ENCODE peak calls at places on chromosomes 3 and 15, in six cellular contexts. O is EL, B is aorta, D is cardiac muscle cell, U is GM23248, A is right cardiac atrium. V is an unnamed sample.
A peak's percentile ranks its signal among the peaks of the same experiment; 100 is the strongest.

GRCh38 chr15:71780349-71780976 is 29.9 kb upstream of the NR2E3 start:
- DNase-seq in A (peak; percentile 70), B (no peak), U (peak; percentile 76), O (peak; percentile 66), D (peak; percentile 74), V (peak; percentile 79)

GRCh38 chr15:67381416-67382045 is 126.9 kb downstream of the IQCH start:
- DNase-seq in U (no peak), O (no peak), B (no peak), A (no peak), D (no peak), V (no peak)

GRCh38 chr3:148238421-148238821 is 459.3 kb upstream of the AGTR1 start:
- DNase-seq in U (peak; percentile 18), A (no peak), B (no peak), O (peak; percentile 31), D (no peak), V (peak; percentile 24)

GRCh38 chr15:58457466-58457965 is 25.7 kb downstream of the LIPC start:
- DNase-seq in D (no peak), B (no peak), A (no peak), U (peak; percentile 90), O (peak; percentile 87), V (peak; percentile 95)

GRCh38 chr3:158791259-158791920 is 10.5 kb upstream of the MFSD1 start:
- DNase-seq in O (peak; percentile 73), D (peak; percentile 65), U (peak; percentile 92), A (no peak), B (no peak), V (peak; percentile 88)

GRCh38 chr15:66508293-66508883 is 3.3 kb downstream of the ZWILCH start:
- DNase-seq in U (no peak), O (no peak), B (no peak), A (no peak), D (no peak), V (no peak)

GRCh38 chr15:33746203-33746602 is 222.1 kb upstream of the CHRM5 start:
- DNase-seq in O (no peak), B (no peak), D (no peak), U (no peak), A (no peak), V (no peak)

GRCh38 chr3:134839990-134840389 is 44.9 kb downstream of the EPHB1 start:
- DNase-seq in A (no peak), O (no peak), U (no peak), B (no peak), D (no peak), V (no peak)

GRCh38 chr3:71784914-71785593 is at the start of gene PROK2:
- DNase-seq in O (no peak), D (peak; percentile 56), A (peak; percentile 50), U (peak; percentile 49), B (peak; percentile 78), V (no peak)

GRCh38 chr3:194579091-194579606 is 54.1 kb downstream of the TMEM44 start:
- DNase-seq in A (peak; percentile 94), O (no peak), B (no peak), D (peak; percentile 82), U (no peak), V (no peak)

GRCh38 chr15:98322551-98322950 is 325.8 kb upstream of the IGF1R start:
- DNase-seq in D (no peak), O (no peak), B (no peak), A (no peak), U (no peak), V (no peak)

GRCh38 chr3:153028336-153028735 is 133.7 kb upstream of the RAP2B start:
- DNase-seq in A (no peak), O (no peak), B (no peak), U (peak; percentile 61), D (no peak), V (no peak)

GRCh38 chr3:188061133-188061532 is 92.8 kb upstream of the LPP start:
- DNase-seq in D (no peak), U (peak; percentile 47), B (no peak), O (peak; percentile 86), A (no peak), V (peak; percentile 84)

GRCh38 chr3:33075996-33076395 is 20.9 kb downstream of the GLB1 start:
- DNase-seq in O (peak; percentile 33), D (no peak), A (no peak), B (no peak), U (peak; percentile 49), V (no peak)

GRCh38 chr3:120048355-120048754 is 45.9 kb downstream of the GSK3B start:
- DNase-seq in O (no peak), A (no peak), B (no peak), U (peak; percentile 5), D (no peak), V (no peak)

GRCh38 chr3:61667417-61668213 is 106.2 kb downstream of the PTPRG start:
- DNase-seq in B (no peak), O (no peak), U (peak; percentile 23), D (no peak), A (no peak), V (no peak)

GRCh38 chr3:79467721-79468120 is 300.1 kb downstream of the ROBO1 start:
- DNase-seq in D (no peak), A (no peak), O (peak; percentile 16), U (peak; percentile 3), B (no peak), V (peak; percentile 43)

GRCh38 chr3:139425745-139426400 is 36.4 kb upstream of the COPB2 start:
- DNase-seq in O (no peak), A (no peak), D (no peak), B (no peak), U (no peak), V (no peak)

GRCh38 chr15:64893481-64894394 is 18.0 kb upstream of the ANKDD1A start:
- DNase-seq in U (peak; percentile 88), A (peak; percentile 98), D (peak; percentile 96), O (peak; percentile 93), B (peak; percentile 96), V (peak; percentile 93)

V was measured in ELR.